ENCODE peak calls at places on chromosome 17, in six cellular contexts. R is A172; L is stimulated activated CD8-positive, alpha-beta memory T cell treated with anti-CD3 and anti-CD28 coated beads, Interleukin-15, amount 100 ng/mL, for 24 hours; G is HT1080; Z is effector memory CD4-positive, alpha-beta T cell; P is transverse colon. S is an unnamed sample.

GRCh38 chr17:62627219-62627903 is at the start of gene MRC2:
- DNase-seq in P (peak), Z (no peak), R (peak), L (no peak), G (peak), S (peak)

GRCh38 chr17:38453951-38454421 is 25.7 kb downstream of the ARHGAP23 start:
- DNase-seq in P (no peak), G (peak), L (no peak), R (peak), Z (no peak), S (peak)

GRCh38 chr17:15279011-15279477 is 13.9 kb upstream of the PMP22 start:
- DNase-seq in P (no peak), Z (no peak), G (peak), L (no peak), R (peak), S (peak)

GRCh38 chr17:35973333-35974260 is 7.7 kb downstream of the CCL16 start:
- DNase-seq in L (no peak), G (peak), P (no peak), R (no peak), Z (no peak), S (no peak)

GRCh38 chr17:14575349-14575966 is 274.6 kb downstream of the HS3ST3B1 start:
- DNase-seq in P (no peak), R (no peak), Z (no peak), L (no peak), G (no peak), S (no peak)

GRCh38 chr17:47735536-47736011 is 2.5 kb downstream of the TBX21 start:
- DNase-seq in G (no peak), L (no peak), P (no peak), R (no peak), Z (no peak), S (no peak)

GRCh38 chr17:32757963-32758362 is 119.0 kb downstream of the MYO1D start:
- DNase-seq in R (no peak), P (no peak), L (no peak), Z (no peak), G (no peak), S (no peak)

GRCh38 chr17:2602597-2603017 is 9.2 kb downstream of the PAFAH1B1 start:
- DNase-seq in P (no peak), G (no peak), Z (no peak), L (no peak), R (no peak), S (no peak)

GRCh38 chr17:47180337-47180736 is 8.8 kb downstream of the CDC27 start:
- DNase-seq in Z (no peak), R (no peak), P (no peak), G (no peak), L (no peak), S (no peak)

GRCh38 chr17:3982113-3982512 is 17.9 kb upstream of the ATP2A3 start:
- DNase-seq in R (no peak), G (no peak), P (no peak), Z (no peak), L (no peak), S (no peak)

GRCh38 chr17:58242171-58242784 is 3.9 kb downstream of the LPO start:
- DNase-seq in P (no peak), Z (no peak), R (peak), G (no peak), L (no peak), S (peak)

GRCh38 chr17:17352836-17353624 is 49.9 kb downstream of the NT5M start:
- DNase-seq in Z (no peak), R (no peak), L (no peak), G (no peak), P (no peak), S (no peak)

GRCh38 chr17:51439395-51440229 is 179.3 kb downstream of the UTP18 start:
- DNase-seq in P (no peak), L (no peak), G (peak), Z (no peak), R (peak), S (no peak)

GRCh38 chr17:80644588-80644987 is 100.0 kb downstream of the RPTOR start:
- DNase-seq in R (no peak), G (no peak), P (no peak), L (no peak), Z (no peak), S (no peak)